ENCODE peak calls at places on chromosome 17, in five cellular contexts. One of them, this sample, is unnamed.

GRCh38 chr17:56833023-56833811 is 503 bp downstream of the C17orf67 start:
- DNase-seq in HCT116: peak; percentile 51
- DNase-seq in SK-N-SH: peak; percentile 86
- DNase-seq in HepG2: no peak
- DNase-seq in GM12878: peak; percentile 20
- DNase-seq in this sample: peak; percentile 84

GRCh38 chr17:30554839-30555751 is 77.9 kb downstream of the GOSR1 start:
- DNase-seq in HCT116: peak; percentile 10
- DNase-seq in SK-N-SH: no peak
- DNase-seq in HepG2: peak; percentile 30
- DNase-seq in GM12878: no peak
- DNase-seq in this sample: peak; percentile 46

GRCh38 chr17:17679243-17679642 is 2.0 kb upstream of the RAI1 start:
- DNase-seq in HCT116: no peak
- DNase-seq in SK-N-SH: no peak
- DNase-seq in HepG2: no peak
- DNase-seq in GM12878: no peak
- DNase-seq in this sample: no peak

GRCh38 chr17:57943140-57943539 is 12.1 kb downstream of the CUEDC1 start:
- DNase-seq in HCT116: no peak
- DNase-seq in SK-N-SH: no peak
- DNase-seq in HepG2: no peak
- DNase-seq in GM12878: no peak
- DNase-seq in this sample: no peak

GRCh38 chr17:59785091-59785799 is 77.8 kb downstream of the VMP1 start:
- DNase-seq in HCT116: no peak
- DNase-seq in SK-N-SH: no peak
- DNase-seq in HepG2: peak; percentile 64
- DNase-seq in GM12878: no peak
- DNase-seq in this sample: no peak

GRCh38 chr17:74519951-74520553 is 11.2 kb downstream of the CD300LB start:
- DNase-seq in HCT116: no peak
- DNase-seq in SK-N-SH: no peak
- DNase-seq in HepG2: no peak
- DNase-seq in GM12878: no peak
- DNase-seq in this sample: no peak

GRCh38 chr17:4559139-4559791 is 1.1 kb downstream of the GGT6 start:
- DNase-seq in HCT116: no peak
- DNase-seq in SK-N-SH: no peak
- DNase-seq in HepG2: no peak
- DNase-seq in GM12878: no peak
- DNase-seq in this sample: no peak

GRCh38 chr17:17043668-17044226 is 1.5 kb downstream of the MPRIP start:
- DNase-seq in HCT116: no peak
- DNase-seq in SK-N-SH: no peak
- DNase-seq in HepG2: no peak
- DNase-seq in GM12878: no peak
- DNase-seq in this sample: peak; percentile 33

GRCh38 chr17:29143894-29144293 is 36.3 kb downstream of the MYO18A start:
- DNase-seq in HCT116: no peak
- DNase-seq in SK-N-SH: peak; percentile 62
- DNase-seq in HepG2: peak; percentile 69
- DNase-seq in GM12878: no peak
- DNase-seq in this sample: peak; percentile 44

GRCh38 chr17:80795737-80796136 is 195.9 kb upstream of the CHMP6 start:
- DNase-seq in HCT116: no peak
- DNase-seq in SK-N-SH: peak; percentile 93
- DNase-seq in HepG2: no peak
- DNase-seq in GM12878: no peak
- DNase-seq in this sample: no peak

GRCh38 chr17:30221346-30221745 is 14.2 kb downstream of the SLC6A4 start:
- DNase-seq in HCT116: no peak
- DNase-seq in SK-N-SH: no peak
- DNase-seq in HepG2: no peak
- DNase-seq in GM12878: no peak
- DNase-seq in this sample: no peak

GRCh38 chr17:27457405-27457730 is 1.1 kb downstream of the KSR1 start:
- DNase-seq in HCT116: no peak
- DNase-seq in SK-N-SH: no peak
- DNase-seq in HepG2: no peak
- DNase-seq in GM12878: no peak
- DNase-seq in this sample: no peak

GRCh38 chr17:71304498-71305158 is 816.2 kb upstream of the SOX9 start:
- DNase-seq in HCT116: no peak
- DNase-seq in SK-N-SH: no peak
- DNase-seq in HepG2: no peak
- DNase-seq in GM12878: no peak
- DNase-seq in this sample: no peak

GRCh38 chr17:21058098-21058893 is 15.5 kb upstream of the USP22 start:
- DNase-seq in HCT116: no peak
- DNase-seq in SK-N-SH: no peak
- DNase-seq in HepG2: no peak
- DNase-seq in GM12878: no peak
- DNase-seq in this sample: no peak

GRCh38 chr17:81071761-81072741 is 37.1 kb downstream of the BAIAP2 start:
- DNase-seq in HCT116: no peak
- DNase-seq in SK-N-SH: no peak
- DNase-seq in HepG2: no peak
- DNase-seq in GM12878: no peak
- DNase-seq in this sample: no peak

GRCh38 chr17:3385869-3386816 is at the start of gene OR3A2:
- DNase-seq in HCT116: no peak
- DNase-seq in SK-N-SH: no peak
- DNase-seq in HepG2: no peak
- DNase-seq in GM12878: no peak
- DNase-seq in this sample: no peak

GRCh38 chr17:1948517-1948825 is 76.7 kb downstream of the RTN4RL1 start:
- DNase-seq in HCT116: no peak
- DNase-seq in SK-N-SH: no peak
- DNase-seq in HepG2: no peak
- DNase-seq in GM12878: no peak
- DNase-seq in this sample: no peak

GRCh38 chr17:57458718-57459285 is 202.5 kb downstream of the MSI2 start:
- DNase-seq in HCT116: no peak
- DNase-seq in SK-N-SH: no peak
- DNase-seq in HepG2: no peak
- DNase-seq in GM12878: no peak
- DNase-seq in this sample: no peak

GRCh38 chr17:48081858-48082257 is 19.4 kb downstream of the CBX1 start:
- DNase-seq in HCT116: no peak
- DNase-seq in SK-N-SH: no peak
- DNase-seq in HepG2: no peak
- DNase-seq in GM12878: no peak
- DNase-seq in this sample: no peak

GRCh38 chr17:44361292-44362055 is 2.2 kb downstream of the FAM171A2 start:
- DNase-seq in HCT116: no peak
- DNase-seq in SK-N-SH: no peak
- DNase-seq in HepG2: no peak
- DNase-seq in GM12878: no peak
- DNase-seq in this sample: no peak

GRCh38 chr17:28041844-28042656 is 427 bp upstream of the NLK start:
- DNase-seq in HCT116: no peak
- DNase-seq in SK-N-SH: no peak
- DNase-seq in HepG2: no peak
- DNase-seq in GM12878: no peak
- DNase-seq in this sample: no peak

GRCh38 chr17:19660219-19660870 is 11.8 kb downstream of the ALDH3A2 start:
- DNase-seq in HCT116: no peak
- DNase-seq in SK-N-SH: no peak
- DNase-seq in HepG2: peak; percentile 98
- DNase-seq in GM12878: no peak
- DNase-seq in this sample: no peak

GRCh38 chr17:81285894-81286293 is 9.2 kb downstream of the SLC38A10 start:
- DNase-seq in HCT116: no peak
- DNase-seq in SK-N-SH: no peak
- DNase-seq in HepG2: no peak
- DNase-seq in GM12878: no peak
- DNase-seq in this sample: no peak

GRCh38 chr17:16419929-16420271 is 4.5 kb downstream of the TRPV2 start:
- DNase-seq in HCT116: no peak
- DNase-seq in SK-N-SH: no peak
- DNase-seq in HepG2: no peak
- DNase-seq in GM12878: no peak
- DNase-seq in this sample: peak; percentile 59

GRCh38 chr17:64230551-64231408 is 32.3 kb downstream of the TEX2 start:
- DNase-seq in HCT116: no peak
- DNase-seq in SK-N-SH: no peak
- DNase-seq in HepG2: no peak
- DNase-seq in GM12878: no peak
- DNase-seq in this sample: no peak

DNA sequence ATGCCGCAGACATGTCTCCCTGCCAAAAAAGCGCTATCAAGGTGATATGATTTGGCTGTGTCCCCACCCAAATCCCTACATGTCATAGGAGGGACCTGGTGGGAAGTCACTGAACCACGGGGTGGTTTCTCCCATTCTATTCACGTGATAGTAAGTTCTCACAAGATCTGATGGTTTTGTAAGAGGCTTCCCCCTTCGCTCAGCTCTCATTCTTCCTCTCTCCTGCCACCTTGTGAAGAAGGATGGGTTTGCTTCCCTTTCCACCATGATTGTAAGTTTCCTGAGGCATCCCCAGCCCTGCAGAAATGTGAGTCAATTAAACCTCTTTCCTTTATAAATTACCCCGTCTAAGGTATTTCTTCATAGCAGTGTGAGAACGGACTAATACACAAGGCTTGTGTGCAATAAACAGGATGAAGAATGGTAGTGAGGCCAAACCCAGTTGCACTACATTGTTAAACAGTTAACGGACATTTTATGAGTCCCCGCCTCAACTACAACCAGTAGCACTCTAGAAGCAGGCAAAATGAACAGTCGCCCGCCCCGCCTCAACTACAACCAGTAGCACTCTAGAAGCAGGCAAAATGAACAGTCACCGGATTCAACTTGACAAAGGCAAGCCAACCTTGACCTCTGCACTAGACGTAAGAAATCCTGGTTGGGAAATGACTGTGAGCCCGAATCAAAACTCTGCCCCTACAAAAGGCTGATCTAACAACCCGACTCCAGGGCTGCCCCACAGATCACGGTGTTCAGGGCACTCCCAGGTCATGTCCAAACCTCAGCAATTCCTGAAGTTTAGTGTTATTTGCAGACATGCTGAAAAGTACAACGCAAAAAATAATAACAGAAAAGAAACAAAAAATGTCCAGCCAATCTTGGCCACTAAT is 26.3 kb downstream of the VPS53 start:
- DNase-seq in HCT116: no peak
- DNase-seq in SK-N-SH: no peak
- DNase-seq in HepG2: peak; percentile 9
- DNase-seq in GM12878: no peak
- DNase-seq in this sample: no peak
- TF ChIP-seq SIN3A in HCT116: no peak
- TF ChIP-seq SIN3A in SK-N-SH: no peak
- TF ChIP-seq SIN3A in HepG2: no peak
- TF ChIP-seq SIN3A in GM12878: no peak
- TF ChIP-seq SIN3A in this sample: no peak

DNA sequence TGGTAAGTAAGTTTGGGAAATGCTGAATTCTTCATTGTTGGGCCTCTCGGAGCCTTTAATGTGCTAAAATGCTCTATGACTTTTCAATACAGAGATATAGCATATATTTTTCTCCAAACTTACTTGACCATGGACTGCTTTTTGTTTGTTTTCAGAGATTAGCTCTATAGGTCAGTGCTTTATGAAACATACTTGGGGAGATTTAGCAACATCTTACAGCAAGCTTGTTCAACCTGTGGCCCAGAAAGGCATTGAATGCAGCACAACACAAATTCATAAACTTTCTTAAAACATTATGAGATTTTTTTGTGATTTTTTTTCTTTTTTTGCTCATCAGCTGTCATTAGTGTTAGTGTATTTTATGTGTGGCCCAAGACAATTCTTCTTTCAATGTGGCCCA is 1.0 kb upstream of the KRTAP3-1 start:
- DNase-seq in HCT116: no peak
- DNase-seq in SK-N-SH: no peak
- DNase-seq in HepG2: peak; percentile 32
- DNase-seq in GM12878: no peak
- DNase-seq in this sample: no peak
- TF ChIP-seq ZBTB33 in HCT116: no peak
- TF ChIP-seq ZBTB33 in SK-N-SH: no peak
- TF ChIP-seq ZBTB33 in HepG2: no peak
- TF ChIP-seq ZBTB33 in GM12878: no peak
- TF ChIP-seq ZBTB33 in this sample: no peak

DNA sequence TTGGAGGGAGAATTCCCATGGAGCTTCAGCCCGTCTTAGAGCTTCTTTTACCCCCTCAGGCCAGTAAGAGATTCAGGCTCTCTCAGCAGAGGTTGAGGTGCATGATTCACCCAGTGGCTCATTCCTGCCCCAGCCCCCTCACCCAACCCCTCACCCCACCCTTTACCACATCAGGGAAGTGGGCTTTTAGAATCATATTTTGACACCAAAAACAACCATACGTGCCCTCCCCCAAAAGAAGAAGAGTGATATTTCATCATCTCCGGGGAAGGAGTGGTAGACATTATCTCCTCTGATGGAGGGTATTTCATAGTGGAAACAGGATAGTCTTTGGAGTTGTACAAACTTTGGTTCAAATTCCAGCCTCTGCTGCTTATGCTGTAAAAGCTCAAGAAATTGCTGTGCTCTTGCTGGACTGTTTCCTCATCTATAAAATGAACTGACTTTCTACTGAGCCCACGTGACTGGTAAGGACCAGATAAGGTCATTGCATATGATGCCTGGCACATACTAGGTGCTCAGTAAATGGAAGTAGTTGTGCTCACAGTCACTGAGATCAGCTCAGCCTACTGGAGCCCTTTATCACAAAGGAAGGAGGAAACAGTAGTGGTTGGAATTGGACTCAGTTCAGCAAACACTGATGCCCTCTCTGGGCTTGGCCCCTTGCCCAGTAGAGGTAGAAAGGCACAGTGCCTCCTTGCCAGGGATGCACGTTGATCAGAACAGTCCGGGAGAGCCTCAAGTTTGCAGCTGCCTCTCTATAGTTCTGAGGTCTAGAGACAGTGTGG is 18.3 kb upstream of the CCL5 start:
- DNase-seq in HCT116: no peak
- DNase-seq in SK-N-SH: no peak
- DNase-seq in HepG2: no peak
- DNase-seq in GM12878: no peak
- DNase-seq in this sample: no peak
- TF ChIP-seq SIN3A in HCT116: no peak
- TF ChIP-seq SIN3A in SK-N-SH: no peak
- TF ChIP-seq SIN3A in HepG2: no peak
- TF ChIP-seq SIN3A in GM12878: no peak
- TF ChIP-seq SIN3A in this sample: no peak

DNA sequence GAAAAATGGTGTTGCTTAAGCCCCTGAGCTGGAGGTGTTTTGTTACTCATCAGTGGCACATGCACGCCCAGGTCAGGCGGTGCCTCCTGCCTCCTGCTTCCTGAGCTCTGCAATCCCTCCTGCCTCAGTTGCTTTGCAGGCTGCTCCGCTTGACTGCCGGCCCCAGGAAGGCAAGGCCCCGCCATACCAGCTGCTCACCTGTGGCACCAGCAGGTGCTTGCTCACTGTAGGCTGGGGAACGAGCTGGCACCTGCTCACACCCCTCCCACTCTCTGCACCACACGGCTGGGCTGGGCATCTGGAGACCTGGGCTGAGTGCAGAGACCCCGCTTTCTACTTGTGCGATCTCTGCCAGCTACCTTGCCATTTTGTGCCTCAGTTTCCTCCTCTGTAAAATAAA is 200.2 kb downstream of the RBFOX3 start:
- DNase-seq in HCT116: no peak
- DNase-seq in SK-N-SH: no peak
- DNase-seq in HepG2: no peak
- DNase-seq in GM12878: no peak
- DNase-seq in this sample: no peak
- TF ChIP-seq ZBTB33 in HCT116: no peak
- TF ChIP-seq ZBTB33 in SK-N-SH: no peak
- TF ChIP-seq ZBTB33 in HepG2: no peak
- TF ChIP-seq ZBTB33 in GM12878: no peak
- TF ChIP-seq ZBTB33 in this sample: no peak

This sample was measured in K562.